ENCODE peak calls at places on chromosomes 6 and 20, in five cellular contexts. P, I, J, C and H are unnamed samples.

GRCh38 chr6:163296835-163297519 is 117.5 kb upstream of the QKI start:
- DNase-seq in J (no peak), I (peak), C (no peak), P (no peak), H (no peak)

GRCh38 chr6:18214003-18214402 is 50.3 kb downstream of the DEK start:
- DNase-seq in I (no peak), P (no peak), J (no peak), C (no peak), H (no peak)

GRCh38 chr6:25223421-25224052 is 55.6 kb upstream of the CARMIL1 start:
- DNase-seq in P (peak), C (peak), J (peak), I (peak), H (peak)

GRCh38 chr6:10759312-10759839 is 11.8 kb downstream of the TMEM14B start:
- DNase-seq in C (no peak), P (no peak), J (no peak), I (peak), H (peak)

GRCh38 chr6:157905590-157906337 is 75.9 kb upstream of the SYNJ2 start:
- DNase-seq in J (no peak), I (peak), C (no peak), P (no peak), H (no peak)

GRCh38 chr6:148349466-148349865 is 6.8 kb downstream of the SASH1 start:
- DNase-seq in J (no peak), C (no peak), P (no peak), I (no peak), H (no peak)

GRCh38 chr6:158557927-158558326 is 2.0 kb upstream of the TMEM181 start:
- DNase-seq in I (no peak), P (no peak), C (peak), J (no peak), H (no peak)

GRCh38 chr6:95087394-95088097 is 489.8 kb upstream of the MANEA start:
- DNase-seq in J (peak), P (no peak), I (peak), C (peak), H (peak)

GRCh38 chr6:11903645-11904044 is 108.5 kb upstream of the HIVEP1 start:
- DNase-seq in P (no peak), I (no peak), J (no peak), C (no peak), H (no peak)

GRCh38 chr20:45944965-45945677 is 10.6 kb downstream of the PCIF1 start:
- DNase-seq in I (no peak), P (no peak), C (peak), J (peak), H (no peak)

GRCh38 chr6:99119109-99120031 is 171.6 kb upstream of the FBXL4 start:
- DNase-seq in I (peak), C (peak), J (no peak), P (peak), H (peak)

GRCh38 chr6:2794171-2794730 is 29.1 kb downstream of the WRNIP1 start:
- DNase-seq in C (no peak), J (no peak), P (no peak), I (no peak), H (no peak)

GRCh38 chr6:36493859-36494258 is 51.1 kb downstream of the KCTD20 start:
- DNase-seq in I (no peak), P (no peak), C (no peak), J (no peak), H (peak)

GRCh38 chr6:127300411-127300810 is 33.7 kb downstream of the RNF146 start:
- DNase-seq in P (no peak), C (no peak), I (no peak), J (no peak), H (no peak)

GRCh38 chr6:33728438-33728837 is 16.9 kb upstream of the UQCC2 start:
- DNase-seq in J (peak), C (no peak), P (no peak), I (no peak), H (no peak)